ENCODE peak calls at places on chromosomes 6 and 20, in five cellular contexts. R is CD4-positive, alpha-beta T cell; I is GM10248; K is upper lobe of right lung; P is A549. X is an unnamed sample.

GRCh38 chr6:54874349-54875048 is 27.9 kb downstream of the FAM83B start:
- DNase-seq in R (no peak), I (no peak), K (no peak), P (peak), X (no peak)

GRCh38 chr6:44788387-44788981 is 401.0 kb downstream of the CDC5L start:
- DNase-seq in R (no peak), I (no peak), K (no peak), P (no peak), X (no peak)

GRCh38 chr6:170290306-170291128 is at the start of gene DLL1:
- DNase-seq in R (peak), I (peak), K (no peak), P (no peak), X (peak)

GRCh38 chr6:6730831-6731230 is 142.3 kb downstream of the LY86 start:
- DNase-seq in R (no peak), I (no peak), K (no peak), P (peak), X (no peak)

GRCh38 chr6:168623736-168624135 is 182.8 kb downstream of the SMOC2 start:
- DNase-seq in R (no peak), I (no peak), K (no peak), P (no peak), X (no peak)

GRCh38 chr6:134880487-134881190 is 69.3 kb downstream of the ALDH8A1 start:
- DNase-seq in R (no peak), I (no peak), K (no peak), P (no peak), X (no peak)

GRCh38 chr6:107736713-107737396 is 87.3 kb downstream of the SCML4 start:
- DNase-seq in R (no peak), I (no peak), K (no peak), P (no peak), X (no peak)

GRCh38 chr6:9516207-9516606 is 898.7 kb downstream of the TFAP2A start:
- DNase-seq in R (no peak), I (no peak), K (no peak), P (peak), X (no peak)

GRCh38 chr6:150008588-150008987 is 16.7 kb downstream of the RAET1L start:
- DNase-seq in R (no peak), I (no peak), K (no peak), P (no peak), X (no peak)

GRCh38 chr6:142870787-142871371 is 74.1 kb downstream of the HIVEP2 start:
- DNase-seq in R (no peak), I (no peak), K (no peak), P (no peak), X (no peak)

GRCh38 chr6:91678679-91679078 is 1091.8 kb upstream of the MAP3K7 start:
- DNase-seq in R (no peak), I (no peak), K (no peak), P (no peak), X (no peak)

GRCh38 chr6:87155272-87155919 is at the start of gene ZNF292:
- DNase-seq in R (peak), I (peak), K (peak), P (peak), X (peak)
- TF ChIP-seq CTCF in R (no peak), I (no peak), K (no peak), P (no peak), X (no peak)

GRCh38 chr6:137927777-137928218 is 60.7 kb downstream of the TNFAIP3 start:
- DNase-seq in R (peak), I (peak), K (no peak), P (no peak), X (no peak)
- TF ChIP-seq CTCF in R (no peak), I (no peak), K (no peak), P (no peak), X (no peak)

GRCh38 chr6:152459245-152459644 is 177.9 kb downstream of the SYNE1 start:
- DNase-seq in R (no peak), I (no peak), K (no peak), P (no peak), X (no peak)

GRCh38 chr6:152457949-152458624 is 179.1 kb downstream of the SYNE1 start:
- DNase-seq in R (no peak), I (no peak), K (no peak), P (no peak), X (no peak)

GRCh38 chr6:152462716-152463115 is 174.4 kb downstream of the SYNE1 start:
- DNase-seq in R (no peak), I (no peak), K (no peak), P (no peak), X (no peak)

GRCh38 chr6:152461556-152461955 is 175.6 kb downstream of the SYNE1 start:
- DNase-seq in R (no peak), I (no peak), K (no peak), P (no peak), X (no peak)

DNA sequence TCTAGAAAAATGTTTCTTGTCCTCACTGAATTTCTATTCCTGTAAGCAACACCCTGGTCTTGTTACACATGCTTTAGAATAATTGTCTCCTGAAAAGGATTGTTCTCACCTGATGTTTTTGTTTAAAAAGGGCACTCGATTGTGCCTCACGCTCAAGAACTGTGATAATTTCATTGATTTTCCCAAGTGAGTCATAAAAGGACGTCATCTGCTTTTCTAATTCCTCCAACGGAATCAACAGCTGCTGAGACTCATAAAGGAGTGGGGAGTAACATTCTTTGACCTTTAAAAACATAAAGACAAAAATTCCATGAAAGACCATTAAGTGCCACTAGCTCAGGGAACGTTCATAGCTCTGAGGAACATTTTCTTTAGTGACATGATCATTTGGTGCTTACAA is 178.5 kb downstream of the SYNE1 start:
- DNase-seq in R (no peak), I (no peak), K (no peak), P (no peak), X (no peak)
- TF ChIP-seq CTCF in R (no peak), I (no peak), K (no peak), P (no peak), X (no peak)

GRCh38 chr6:131807644-131808459 is at the start of gene ENPP1:
- DNase-seq in R (peak), I (peak), K (peak), P (peak), X (peak)
- TF ChIP-seq CTCF in R (no peak), I (no peak), K (peak), P (peak), X (peak)

GRCh38 chr20:50478162-50479036 is 31.8 kb upstream of the PTPN1 start:
- DNase-seq in R (peak), I (peak), K (peak), P (peak), X (peak)
- TF ChIP-seq CTCF in R (peak), I (peak), K (peak), P (peak), X (peak)

GRCh38 chr6:106072501-106073140 is 13.5 kb upstream of the PRDM1 start:
- DNase-seq in R (no peak), I (no peak), K (no peak), P (no peak), X (no peak)
- TF ChIP-seq CTCF in R (no peak), I (no peak), K (no peak), P (no peak), X (no peak)

X was measured in neural crest cell.